ENCODE peak calls at places on chromosomes 2 and 18, in eight cellular contexts. One of them, this sample, is unnamed.
A peak's percentile ranks its signal among the peaks of the same experiment; 100 is the strongest.

GRCh38 chr2:124755386-124755785 is 730.3 kb downstream of the CNTNAP5 start:
- DNase-seq in cerebellum: no peak
- DNase-seq in T-helper 2 cell: no peak
- DNase-seq in cardiac fibroblast: no peak
- DNase-seq in endothelial cell: no peak
- DNase-seq in NCI-H2107: no peak
- DNase-seq in activated T-cell treated with anti-CD3 and anti-CD28 coated beads for 1 hour: no peak
- DNase-seq in mesendoderm: peak; percentile 22
- DNase-seq in this sample: no peak

GRCh38 chr2:46876741-46877384 is 38.7 kb downstream of the MCFD2 start:
- DNase-seq in cerebellum: peak; percentile 71
- DNase-seq in T-helper 2 cell: no peak
- DNase-seq in cardiac fibroblast: peak; percentile 89
- DNase-seq in endothelial cell: no peak
- DNase-seq in NCI-H2107: peak; percentile 12
- DNase-seq in activated T-cell treated with anti-CD3 and anti-CD28 coated beads for 1 hour: no peak
- DNase-seq in mesendoderm: peak; percentile 72
- DNase-seq in this sample: peak; percentile 81

GRCh38 chr18:59249186-59249774 is 24.0 kb downstream of the RAX start:
- DNase-seq in cerebellum: peak; percentile 44
- DNase-seq in T-helper 2 cell: no peak
- DNase-seq in cardiac fibroblast: peak; percentile 92
- DNase-seq in endothelial cell: peak; percentile 69
- DNase-seq in NCI-H2107: peak; percentile 84
- DNase-seq in activated T-cell treated with anti-CD3 and anti-CD28 coated beads for 1 hour: no peak
- DNase-seq in mesendoderm: peak; percentile 83
- DNase-seq in this sample: peak; percentile 70

GRCh38 chr2:205858781-205859478 is 176.6 kb downstream of the NRP2 start:
- DNase-seq in cerebellum: no peak
- DNase-seq in T-helper 2 cell: no peak
- DNase-seq in cardiac fibroblast: peak; percentile 12
- DNase-seq in endothelial cell: no peak
- DNase-seq in NCI-H2107: no peak
- DNase-seq in activated T-cell treated with anti-CD3 and anti-CD28 coated beads for 1 hour: no peak
- DNase-seq in mesendoderm: peak; percentile 16
- DNase-seq in this sample: peak; percentile 83

GRCh38 chr2:223613017-223613950 is 11.1 kb upstream of the SCG2 start:
- DNase-seq in cerebellum: peak; percentile 68
- DNase-seq in T-helper 2 cell: no peak
- DNase-seq in cardiac fibroblast: peak; percentile 98
- DNase-seq in endothelial cell: peak; percentile 41
- DNase-seq in NCI-H2107: peak; percentile 57
- DNase-seq in activated T-cell treated with anti-CD3 and anti-CD28 coated beads for 1 hour: no peak
- DNase-seq in mesendoderm: peak; percentile 91
- DNase-seq in this sample: peak; percentile 95

GRCh38 chr2:3291113-3291512 is 86.5 kb downstream of the EIPR1 start:
- DNase-seq in cerebellum: no peak
- DNase-seq in T-helper 2 cell: no peak
- DNase-seq in cardiac fibroblast: no peak
- DNase-seq in endothelial cell: no peak
- DNase-seq in NCI-H2107: no peak
- DNase-seq in activated T-cell treated with anti-CD3 and anti-CD28 coated beads for 1 hour: no peak
- DNase-seq in mesendoderm: no peak
- DNase-seq in this sample: no peak

GRCh38 chr2:127160676-127161075 is 53.7 kb upstream of the BIN1 start:
- DNase-seq in cerebellum: no peak
- DNase-seq in T-helper 2 cell: no peak
- DNase-seq in cardiac fibroblast: no peak
- DNase-seq in endothelial cell: no peak
- DNase-seq in NCI-H2107: no peak
- DNase-seq in activated T-cell treated with anti-CD3 and anti-CD28 coated beads for 1 hour: no peak
- DNase-seq in mesendoderm: no peak
- DNase-seq in this sample: no peak

GRCh38 chr2:136209540-136210264 is 91.8 kb upstream of the CXCR4 start:
- DNase-seq in cerebellum: no peak
- DNase-seq in T-helper 2 cell: no peak
- DNase-seq in cardiac fibroblast: no peak
- DNase-seq in endothelial cell: no peak
- DNase-seq in NCI-H2107: no peak
- DNase-seq in activated T-cell treated with anti-CD3 and anti-CD28 coated beads for 1 hour: no peak
- DNase-seq in mesendoderm: no peak
- DNase-seq in this sample: no peak

GRCh38 chr18:46636040-46636630 is 20.9 kb downstream of the LOXHD1 start:
- DNase-seq in cerebellum: no peak
- DNase-seq in T-helper 2 cell: no peak
- DNase-seq in cardiac fibroblast: no peak
- DNase-seq in endothelial cell: no peak
- DNase-seq in NCI-H2107: no peak
- DNase-seq in activated T-cell treated with anti-CD3 and anti-CD28 coated beads for 1 hour: no peak
- DNase-seq in mesendoderm: no peak
- DNase-seq in this sample: no peak

This sample was measured in kidney tubule cell.